ENCODE peak calls at places on chromosomes 7 and 10, in seven cellular contexts. H is CD8-positive, alpha-beta T cell; P is upper lobe of right lung; D is PC-9; F is T1000; O is HTR-8/SVneo; U is RPMI8226. A is an unnamed sample.

GRCh38 chr7:19107392-19108147 is 9.9 kb downstream of the TWIST1 start:
- DNase-seq in U (peak; percentile 43), H (no peak), O (no peak), D (no peak), F (no peak), P (no peak), A (no peak)

GRCh38 chr7:2701832-2702593 is 14.0 kb downstream of the AMZ1 start:
- DNase-seq in P (no peak), U (peak; percentile 44), F (no peak), O (no peak), H (no peak), D (no peak), A (no peak)

GRCh38 chr10:119221666-119222065 is 14.3 kb downstream of the GRK5 start:
- DNase-seq in U (no peak), O (no peak), P (no peak), H (no peak), F (no peak), D (no peak), A (no peak)

GRCh38 chr10:122516733-122517132 is 43.8 kb upstream of the DMBT1 start:
- DNase-seq in H (no peak), U (no peak), F (no peak), O (no peak), D (no peak), P (no peak), A (no peak)

GRCh38 chr10:73793456-73793855 is 8.1 kb downstream of the ZSWIM8 start:
- DNase-seq in F (no peak), P (peak; percentile 27), U (no peak), D (no peak), O (no peak), H (no peak), A (no peak)

GRCh38 chr7:55498142-55498541 is 74.2 kb downstream of the VOPP1 start:
- DNase-seq in U (no peak), D (no peak), P (no peak), F (no peak), H (peak; percentile 66), O (no peak), A (no peak)

GRCh38 chr7:54811925-54812264 is 52.9 kb upstream of the SEC61G start:
- DNase-seq in P (no peak), U (no peak), F (no peak), D (no peak), H (no peak), O (no peak), A (no peak)

GRCh38 chr10:63915240-63915639 is 394.0 kb downstream of the REEP3 start:
- DNase-seq in O (no peak), D (no peak), F (no peak), P (no peak), H (no peak), U (no peak), A (no peak)

GRCh38 chr7:1742555-1743303 is 72.7 kb downstream of the ELFN1 start:
- DNase-seq in P (no peak), O (peak; percentile 48), U (peak; percentile 87), H (peak; percentile 67), F (no peak), D (peak; percentile 35), A (no peak)

GRCh38 chr10:71708301-71708703 is 11.3 kb downstream of the C10orf105 start:
- DNase-seq in O (peak; percentile 51), F (no peak), P (peak; percentile 81), D (peak; percentile 69), U (peak; percentile 31), H (peak; percentile 83), A (no peak)

A was measured in pulmonary artery endothelial cell.